ENCODE peak calls at places on chromosomes 13 and 19, in eight cellular contexts. R is NCI-H1092; A is NCI-H748 treated with DMSO at 0.1 percent for 48 hours; Q is LHCN-M2; T is NT2/D1; C is activated CD4-positive, alpha-beta T cell treated with anti-CD3 and anti-CD28 coated beads, Interleukin-2, amount 50 U/mL, for 48 hours; G is mesendoderm; K is Caki2. E is an unnamed sample.
A peak's percentile ranks its signal among the peaks of the same experiment; 100 is the strongest.

GRCh38 chr19:41696402-41697197 is 8.5 kb upstream of the CEACAM7 start:
- DNase-seq in K (peak; percentile 37), A (no peak), Q (peak; percentile 1), G (no peak), T (no peak), R (no peak), C (peak; percentile 21), E (no peak)

GRCh38 chr19:3591876-3592613 is 6.8 kb downstream of the GIPC3 start:
- DNase-seq in C (no peak), K (no peak), A (no peak), Q (no peak), R (no peak), T (no peak), G (no peak), E (no peak)

GRCh38 chr13:44373601-44374347 is at the start of gene SERP2:
- DNase-seq in G (peak; percentile 76), T (no peak), Q (peak; percentile 10), C (peak; percentile 5), A (no peak), R (no peak), K (no peak), E (no peak)

GRCh38 chr13:49580980-49581680 is 4.2 kb downstream of the RCBTB1 start:
- DNase-seq in R (no peak), T (no peak), A (no peak), C (no peak), Q (no peak), K (no peak), G (no peak), E (no peak)

GRCh38 chr13:40666905-40667621 is 622 bp upstream of the FOXO1 start:
- DNase-seq in A (no peak), G (peak; percentile 78), C (peak; percentile 38), Q (no peak), T (no peak), R (no peak), K (no peak), E (peak; percentile 81)

GRCh38 chr13:101996906-101997408 is 404.9 kb downstream of the FGF14 start:
- DNase-seq in R (no peak), G (no peak), K (no peak), A (no peak), T (no peak), C (no peak), Q (no peak), E (no peak)

GRCh38 chr19:8244442-8244841 is 35.3 kb downstream of the CERS4 start:
- DNase-seq in G (no peak), T (no peak), A (no peak), C (no peak), R (no peak), Q (no peak), K (no peak), E (no peak)

GRCh38 chr19:39083983-39084731 is at the start of gene ACP7:
- DNase-seq in R (no peak), T (no peak), G (no peak), C (peak; percentile 24), A (no peak), K (no peak), Q (no peak), E (no peak)

E was measured in right lobe of liver.